ENCODE peak calls at places on chromosomes 2 and 18, in six cellular contexts. A, P, S, R, N and E are unnamed samples.
A peak's percentile ranks its signal among the peaks of the same experiment; 100 is the strongest.

GRCh38 chr2:188318161-188318749 is 26.6 kb downstream of the GULP1 start:
- ATAC-seq in N (no peak), P (no peak), A (no peak), S (no peak), R (no peak), E (no peak)

GRCh38 chr18:6363216-6363615 is 51.5 kb downstream of the L3MBTL4 start:
- ATAC-seq in S (no peak), N (no peak), A (no peak), R (no peak), P (no peak), E (peak; percentile 44)

GRCh38 chr18:9684901-9685738 is 23.0 kb upstream of the RAB31 start:
- ATAC-seq in S (no peak), P (peak; percentile 24), A (no peak), N (no peak), R (peak; percentile 46), E (peak; percentile 42)

GRCh38 chr2:54212456-54212855 is 43.6 kb downstream of the TSPYL6 start:
- ATAC-seq in S (no peak), N (no peak), R (no peak), A (peak; percentile 57), P (peak; percentile 70), E (no peak)

GRCh38 chr2:229740279-229740678 is 25.9 kb upstream of the DNER start:
- ATAC-seq in S (no peak), N (no peak), A (no peak), R (no peak), P (no peak), E (no peak)

GRCh38 chr18:79326413-79327198 is 69.1 kb upstream of the NFATC1 start:
- ATAC-seq in A (no peak), R (peak; percentile 55), P (no peak), S (peak; percentile 53), N (peak; percentile 64), E (no peak)

GRCh38 chr18:25044694-25045093 is 307.3 kb downstream of the ZNF521 start:
- ATAC-seq in P (no peak), R (no peak), S (no peak), N (no peak), A (no peak), E (no peak)

GRCh38 chr2:175605989-175606841 is 395.9 kb downstream of the LNPK start:
- ATAC-seq in P (peak; percentile 82), A (no peak), N (no peak), R (no peak), S (no peak), E (no peak)

GRCh38 chr2:42029639-42030195 is 18.1 kb upstream of the PKDCC start:
- ATAC-seq in N (no peak), P (no peak), S (no peak), R (no peak), A (no peak), E (no peak)

GRCh38 chr18:75455249-75456183 is 28.0 kb upstream of the SMIM21 start:
- ATAC-seq in A (no peak), R (peak; percentile 59), P (peak; percentile 70), S (no peak), N (peak; percentile 8), E (no peak)

GRCh38 chr18:75638223-75638596 is 210.7 kb upstream of the SMIM21 start:
- ATAC-seq in S (no peak), R (no peak), P (no peak), N (no peak), A (no peak), E (no peak)

GRCh38 chr2:47402555-47402804 is 476 bp upstream of the MSH2 start:
- ATAC-seq in S (no peak), A (no peak), N (peak; percentile 1), R (no peak), P (peak; percentile 6), E (no peak)

GRCh38 chr2:113196839-113197238 is 23.1 kb downstream of the PSD4 start:
- ATAC-seq in R (no peak), N (no peak), S (no peak), A (no peak), P (no peak), E (no peak)

GRCh38 chr18:12608292-12608691 is 49.6 kb downstream of the SPIRE1 start:
- ATAC-seq in N (no peak), S (no peak), A (no peak), P (no peak), R (no peak), E (no peak)

GRCh38 chr2:102048465-102048864 is 56.7 kb downstream of the IL1R2 start:
- ATAC-seq in A (no peak), N (no peak), S (no peak), P (no peak), R (no peak), E (no peak)

GRCh38 chr2:240568678-240569522 is 616 bp downstream of the RNPEPL1 start:
- ATAC-seq in R (peak; percentile 2), P (peak; percentile 41), N (peak; percentile 3), S (peak; percentile 3), A (peak; percentile 3), E (no peak)